ENCODE peak calls at places on chromosomes 11 and 22, in four cellular contexts. I is DMS153; C is activated CD8-positive, alpha-beta memory T cell treated with anti-CD3 and anti-CD28 coated beads, Interleukin-2, amount 50 U/mL, for 48 hours; K is pancreas. N is an unnamed sample.

GRCh38 chr22:42697542-42698013 is 23.1 kb downstream of the A4GALT start:
- DNase-seq in I (no peak), K (peak; percentile 65), C (no peak), N (peak; percentile 97)

GRCh38 chr11:1744137-1744878 is 6.1 kb downstream of the IFITM10 start:
- DNase-seq in I (no peak), C (peak; percentile 30), K (no peak), N (peak; percentile 70)

GRCh38 chr11:9642894-9643293 is 21.0 kb upstream of the SWAP70 start:
- DNase-seq in I (no peak), K (no peak), C (no peak), N (peak; percentile 35)

GRCh38 chr11:75174781-75175370 is 24.0 kb downstream of the SLCO2B1 start:
- DNase-seq in C (no peak), K (no peak), I (no peak), N (no peak)

GRCh38 chr22:39924286-39924685 is 23.4 kb downstream of the GRAP2 start:
- DNase-seq in K (no peak), C (no peak), I (no peak), N (no peak)

GRCh38 chr22:44428941-44429615 is 69.0 kb downstream of the RTL6 start:
- DNase-seq in I (no peak), C (no peak), K (no peak), N (no peak)

GRCh38 chr11:62413060-62413696 is 5.7 kb upstream of the SCGB1A1 start:
- DNase-seq in K (no peak), I (no peak), C (no peak), N (no peak)

GRCh38 chr11:60377737-60378136 is 595 bp upstream of the MS4A7 start:
- DNase-seq in C (no peak), K (no peak), I (no peak), N (no peak)

GRCh38 chr22:50341977-50342650 is 1.0 kb upstream of the PPP6R2 start:
- DNase-seq in C (peak; percentile 97), I (peak; percentile 76), K (peak; percentile 92), N (peak; percentile 88)

GRCh38 chr11:24588075-24588474 is 91.2 kb downstream of the LUZP2 start:
- DNase-seq in I (no peak), K (no peak), C (no peak), N (no peak)

GRCh38 chr22:35844886-35845285 is 127.2 kb downstream of the APOL5 start:
- DNase-seq in I (no peak), K (no peak), C (no peak), N (no peak)

GRCh38 chr11:65613091-65613928 is 711 bp downstream of the MAP3K11 start:
- DNase-seq in C (peak; percentile 65), K (peak; percentile 76), I (no peak), N (no peak)

GRCh38 chr11:114440971-114441810 is 1.9 kb downstream of the REXO2 start:
- DNase-seq in I (peak; percentile 10), K (no peak), C (no peak), N (no peak)

GRCh38 chr11:134949121-134949591 is 537.1 kb upstream of the B3GAT1 start:
- DNase-seq in K (no peak), I (no peak), C (no peak), N (peak; percentile 79)

GRCh38 chr22:38074181-38075104 is 9.5 kb downstream of the SLC16A8 start:
- DNase-seq in C (no peak), K (peak; percentile 15), I (no peak), N (no peak)

GRCh38 chr22:25956801-25957200 is 212.5 kb upstream of the SEZ6L start:
- DNase-seq in C (no peak), K (no peak), I (no peak), N (no peak)

N was measured in coronary artery.